ENCODE peak calls at places on chromosomes 7 and 10, in eight cellular contexts. One of them, this sample, is unnamed. For H3K4me1, the result is how much of the 10 kb centered on the place peaks cover.

GRCh38 chr7:74365320-74366022 is 76.3 kb downstream of the CLIP2 start:
- DNase-seq in iPS DF 6.9: peak
- DNase-seq in left ventricle myocardium inferior: peak
- DNase-seq in colonic mucosa: peak
- DNase-seq in uterus: peak
- DNase-seq in transverse colon: peak
- DNase-seq in HCT116: peak
- DNase-seq in foreskin keratinocyte: no peak
- DNase-seq in this sample: no peak

GRCh38 chr7:87312215-87312865 is 33.1 kb upstream of the CROT start:
- DNase-seq in iPS DF 6.9: peak
- DNase-seq in left ventricle myocardium inferior: no peak
- DNase-seq in colonic mucosa: peak
- DNase-seq in uterus: peak
- DNase-seq in transverse colon: peak
- DNase-seq in HCT116: peak
- DNase-seq in foreskin keratinocyte: no peak
- DNase-seq in this sample: no peak

GRCh38 chr7:27795977-27796376 is 56.0 kb downstream of the TAX1BP1 start:
- DNase-seq in iPS DF 6.9: no peak
- DNase-seq in left ventricle myocardium inferior: no peak
- DNase-seq in colonic mucosa: no peak
- DNase-seq in uterus: no peak
- DNase-seq in transverse colon: no peak
- DNase-seq in HCT116: no peak
- DNase-seq in foreskin keratinocyte: no peak
- DNase-seq in this sample: no peak

GRCh38 chr10:75477681-75478080 is 46.3 kb downstream of the LRMDA start:
- DNase-seq in iPS DF 6.9: no peak
- DNase-seq in left ventricle myocardium inferior: no peak
- DNase-seq in colonic mucosa: no peak
- DNase-seq in uterus: no peak
- DNase-seq in transverse colon: no peak
- DNase-seq in HCT116: no peak
- DNase-seq in foreskin keratinocyte: no peak
- DNase-seq in this sample: no peak

GRCh38 chr7:43647772-43648643 is 65.1 kb downstream of the STK17A start:
- DNase-seq in iPS DF 6.9: no peak
- DNase-seq in left ventricle myocardium inferior: peak
- DNase-seq in colonic mucosa: peak
- DNase-seq in uterus: peak
- DNase-seq in transverse colon: peak
- DNase-seq in HCT116: peak
- DNase-seq in foreskin keratinocyte: peak
- DNase-seq in this sample: peak

GRCh38 chr10:21976739-21977138 is 26.8 kb downstream of the DNAJC1 start:
- DNase-seq in iPS DF 6.9: no peak
- DNase-seq in left ventricle myocardium inferior: no peak
- DNase-seq in colonic mucosa: no peak
- DNase-seq in uterus: no peak
- DNase-seq in transverse colon: no peak
- DNase-seq in HCT116: no peak
- DNase-seq in foreskin keratinocyte: no peak
- DNase-seq in this sample: no peak

GRCh38 chr7:137091396-137091795 is 222.9 kb downstream of the CHRM2 start:
- DNase-seq in iPS DF 6.9: peak
- DNase-seq in left ventricle myocardium inferior: no peak
- DNase-seq in colonic mucosa: no peak
- DNase-seq in uterus: no peak
- DNase-seq in transverse colon: no peak
- DNase-seq in HCT116: no peak
- DNase-seq in foreskin keratinocyte: no peak
- DNase-seq in this sample: no peak

GRCh38 chr7:92872701-92873100 is 36.3 kb upstream of the CDK6 start:
- DNase-seq in iPS DF 6.9: no peak
- DNase-seq in left ventricle myocardium inferior: no peak
- DNase-seq in colonic mucosa: no peak
- DNase-seq in uterus: no peak
- DNase-seq in transverse colon: no peak
- DNase-seq in HCT116: no peak
- DNase-seq in foreskin keratinocyte: no peak
- DNase-seq in this sample: no peak

GRCh38 chr7:18708204-18708603 is 212.7 kb downstream of the HDAC9 start:
- DNase-seq in iPS DF 6.9: no peak
- DNase-seq in left ventricle myocardium inferior: no peak
- DNase-seq in colonic mucosa: no peak
- DNase-seq in uterus: no peak
- DNase-seq in transverse colon: no peak
- DNase-seq in HCT116: no peak
- DNase-seq in foreskin keratinocyte: no peak
- DNase-seq in this sample: no peak

GRCh38 chr7:159108491-159108890 is 36.2 kb downstream of the VIPR2 start:
- DNase-seq in iPS DF 6.9: no peak
- DNase-seq in left ventricle myocardium inferior: no peak
- DNase-seq in colonic mucosa: no peak
- DNase-seq in uterus: no peak
- DNase-seq in transverse colon: no peak
- DNase-seq in HCT116: no peak
- DNase-seq in foreskin keratinocyte: no peak
- DNase-seq in this sample: peak

GRCh38 chr10:43049081-43049551 is 27.8 kb upstream of the RET start:
- DNase-seq in iPS DF 6.9: no peak
- DNase-seq in left ventricle myocardium inferior: peak
- DNase-seq in colonic mucosa: no peak
- DNase-seq in uterus: no peak
- DNase-seq in transverse colon: peak
- DNase-seq in HCT116: no peak
- DNase-seq in foreskin keratinocyte: no peak
- DNase-seq in this sample: peak

GRCh38 chr10:5545778-5546710 is 21.3 kb downstream of the CALML3 start:
- DNase-seq in iPS DF 6.9: no peak
- DNase-seq in left ventricle myocardium inferior: peak
- DNase-seq in colonic mucosa: peak
- DNase-seq in uterus: peak
- DNase-seq in transverse colon: peak
- DNase-seq in HCT116: no peak
- DNase-seq in foreskin keratinocyte: no peak
- DNase-seq in this sample: peak

GRCh38 chr7:91212592-91212991 is 51.6 kb upstream of the FZD1 start:
- DNase-seq in iPS DF 6.9: no peak
- DNase-seq in left ventricle myocardium inferior: no peak
- DNase-seq in colonic mucosa: no peak
- DNase-seq in uterus: no peak
- DNase-seq in transverse colon: no peak
- DNase-seq in HCT116: no peak
- DNase-seq in foreskin keratinocyte: no peak
- DNase-seq in this sample: no peak

GRCh38 chr10:27542812-27543211 is 38.7 kb downstream of the RAB18 start:
- DNase-seq in iPS DF 6.9: no peak
- DNase-seq in left ventricle myocardium inferior: no peak
- DNase-seq in colonic mucosa: no peak
- DNase-seq in uterus: no peak
- DNase-seq in transverse colon: no peak
- DNase-seq in HCT116: no peak
- DNase-seq in foreskin keratinocyte: no peak
- DNase-seq in this sample: no peak

GRCh38 chr10:27537812-27538211 is 33.7 kb downstream of the RAB18 start:
- DNase-seq in iPS DF 6.9: no peak
- DNase-seq in left ventricle myocardium inferior: no peak
- DNase-seq in colonic mucosa: no peak
- DNase-seq in uterus: no peak
- DNase-seq in transverse colon: no peak
- DNase-seq in HCT116: no peak
- DNase-seq in foreskin keratinocyte: no peak
- DNase-seq in this sample: no peak

GRCh38 chr10:27541728-27542285 is 37.7 kb downstream of the RAB18 start:
- DNase-seq in iPS DF 6.9: no peak
- DNase-seq in left ventricle myocardium inferior: no peak
- DNase-seq in colonic mucosa: no peak
- DNase-seq in uterus: no peak
- DNase-seq in transverse colon: no peak
- DNase-seq in HCT116: no peak
- DNase-seq in foreskin keratinocyte: no peak
- DNase-seq in this sample: no peak

GRCh38 chr10:27540672-27541071 is 36.6 kb downstream of the RAB18 start:
- DNase-seq in iPS DF 6.9: no peak
- DNase-seq in left ventricle myocardium inferior: no peak
- DNase-seq in colonic mucosa: no peak
- DNase-seq in uterus: no peak
- DNase-seq in transverse colon: no peak
- DNase-seq in HCT116: no peak
- DNase-seq in foreskin keratinocyte: no peak
- DNase-seq in this sample: no peak

DNA sequence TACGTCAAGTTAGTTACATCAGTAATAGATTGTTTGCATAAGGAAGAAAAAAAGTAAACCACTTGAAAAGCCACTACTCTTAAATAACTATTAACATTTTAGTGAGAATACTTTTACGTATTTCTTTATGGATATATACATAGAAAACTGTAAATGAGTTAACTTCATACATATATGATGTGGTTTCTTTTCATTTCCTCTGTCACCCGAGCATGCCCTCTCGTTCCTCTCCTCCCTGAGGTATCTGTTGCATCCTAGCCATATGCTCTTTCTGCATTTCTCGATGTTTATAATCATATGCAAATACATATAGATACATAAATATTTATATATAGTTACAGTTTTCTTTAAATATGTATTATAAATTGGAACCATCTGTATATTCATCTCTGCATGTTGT is 38.2 kb downstream of the RAB18 start:
- DNase-seq in iPS DF 6.9: no peak
- DNase-seq in left ventricle myocardium inferior: no peak
- DNase-seq in colonic mucosa: no peak
- DNase-seq in uterus: no peak
- DNase-seq in transverse colon: no peak
- DNase-seq in HCT116: no peak
- DNase-seq in foreskin keratinocyte: no peak
- DNase-seq in this sample: no peak
- H3K4me1 ChIP-seq in iPS DF 6.9: under half
- H3K4me1 ChIP-seq in left ventricle myocardium inferior: under half
- H3K4me1 ChIP-seq in colonic mucosa: under half
- H3K4me1 ChIP-seq in uterus: under half
- H3K4me1 ChIP-seq in transverse colon: under half
- H3K4me1 ChIP-seq in HCT116: under half
- H3K4me1 ChIP-seq in foreskin keratinocyte: under half
- H3K4me1 ChIP-seq in this sample: under half

GRCh38 chr7:45026013-45026412 is 26.0 kb downstream of the CCM2 start:
- DNase-seq in iPS DF 6.9: no peak
- DNase-seq in left ventricle myocardium inferior: no peak
- DNase-seq in colonic mucosa: no peak
- DNase-seq in uterus: no peak
- DNase-seq in transverse colon: no peak
- DNase-seq in HCT116: no peak
- DNase-seq in foreskin keratinocyte: no peak
- DNase-seq in this sample: no peak

GRCh38 chr7:45027774-45028114 is 27.7 kb downstream of the CCM2 start:
- DNase-seq in iPS DF 6.9: no peak
- DNase-seq in left ventricle myocardium inferior: no peak
- DNase-seq in colonic mucosa: no peak
- DNase-seq in uterus: no peak
- DNase-seq in transverse colon: no peak
- DNase-seq in HCT116: no peak
- DNase-seq in foreskin keratinocyte: no peak
- DNase-seq in this sample: no peak

GRCh38 chr7:45028920-45029344 is 28.9 kb downstream of the CCM2 start:
- DNase-seq in iPS DF 6.9: no peak
- DNase-seq in left ventricle myocardium inferior: no peak
- DNase-seq in colonic mucosa: no peak
- DNase-seq in uterus: no peak
- DNase-seq in transverse colon: no peak
- DNase-seq in HCT116: no peak
- DNase-seq in foreskin keratinocyte: no peak
- DNase-seq in this sample: no peak

GRCh38 chr7:45028138-45028919 is 28.3 kb downstream of the CCM2 start:
- DNase-seq in iPS DF 6.9: no peak
- DNase-seq in left ventricle myocardium inferior: no peak
- DNase-seq in colonic mucosa: no peak
- DNase-seq in uterus: no peak
- DNase-seq in transverse colon: no peak
- DNase-seq in HCT116: no peak
- DNase-seq in foreskin keratinocyte: no peak
- DNase-seq in this sample: no peak

DNA sequence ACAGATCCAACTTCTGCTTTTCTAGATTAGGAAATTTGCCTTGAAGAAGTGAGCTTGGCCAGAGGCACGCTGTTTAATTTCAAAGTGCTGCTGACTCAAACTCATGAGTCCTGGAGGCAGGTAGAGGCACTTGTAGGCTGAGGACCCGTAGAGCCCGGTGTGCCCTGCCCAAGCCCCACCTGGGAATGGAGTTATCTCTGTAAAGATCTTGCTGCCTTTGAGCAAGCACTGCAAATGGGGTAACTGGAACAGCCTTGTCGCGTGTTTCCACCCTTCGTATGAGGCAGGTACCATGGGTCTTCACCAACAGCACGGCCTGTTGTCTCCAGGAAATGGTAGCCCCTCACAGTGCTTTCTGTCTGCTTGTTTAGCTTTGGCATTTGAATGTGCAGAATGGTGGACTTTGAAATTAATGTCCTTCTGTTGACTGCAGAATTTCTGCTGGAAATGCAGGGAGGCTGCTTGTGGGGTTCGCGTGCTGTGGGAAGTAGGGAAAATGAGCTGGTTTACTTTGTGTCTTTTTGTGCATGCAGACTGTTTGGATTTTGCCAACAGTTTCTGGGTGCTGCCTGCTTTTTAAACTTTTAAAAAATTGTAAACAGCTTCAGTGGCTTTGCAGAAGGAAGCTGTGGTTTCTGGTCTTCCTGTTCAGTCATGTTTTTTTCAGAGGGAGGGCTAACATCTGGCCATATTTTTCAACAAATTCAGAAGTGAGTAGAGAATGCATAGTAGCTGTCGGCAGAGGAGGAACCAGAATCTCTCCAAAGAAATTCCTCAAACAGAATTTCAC is 27.2 kb downstream of the CCM2 start:
- DNase-seq in iPS DF 6.9: no peak
- DNase-seq in left ventricle myocardium inferior: no peak
- DNase-seq in colonic mucosa: no peak
- DNase-seq in uterus: no peak
- DNase-seq in transverse colon: no peak
- DNase-seq in HCT116: no peak
- DNase-seq in foreskin keratinocyte: peak
- DNase-seq in this sample: no peak
- H3K27ac ChIP-seq in iPS DF 6.9: no peak
- H3K27ac ChIP-seq in left ventricle myocardium inferior: peak
- H3K27ac ChIP-seq in colonic mucosa: peak
- H3K27ac ChIP-seq in uterus: no peak
- H3K27ac ChIP-seq in transverse colon: peak
- H3K27ac ChIP-seq in HCT116: no peak
- H3K27ac ChIP-seq in foreskin keratinocyte: no peak
- H3K27ac ChIP-seq in this sample: peak

GRCh38 chr10:530717-531116 is 158.8 kb downstream of the DIP2C start:
- DNase-seq in iPS DF 6.9: no peak
- DNase-seq in left ventricle myocardium inferior: no peak
- DNase-seq in colonic mucosa: no peak
- DNase-seq in uterus: peak
- DNase-seq in transverse colon: no peak
- DNase-seq in HCT116: no peak
- DNase-seq in foreskin keratinocyte: no peak
- DNase-seq in this sample: no peak
- H3K4me1 ChIP-seq in iPS DF 6.9: under half
- H3K4me1 ChIP-seq in left ventricle myocardium inferior: under half
- H3K4me1 ChIP-seq in colonic mucosa: under half
- H3K4me1 ChIP-seq in uterus: under half
- H3K4me1 ChIP-seq in transverse colon: under half
- H3K4me1 ChIP-seq in HCT116: under half
- H3K4me1 ChIP-seq in foreskin keratinocyte: under half
- H3K4me1 ChIP-seq in this sample: under half

GRCh38 chr7:47725031-47725780 is 143.3 kb upstream of the TNS3 start:
- DNase-seq in iPS DF 6.9: no peak
- DNase-seq in left ventricle myocardium inferior: no peak
- DNase-seq in colonic mucosa: no peak
- DNase-seq in uterus: no peak
- DNase-seq in transverse colon: no peak
- DNase-seq in HCT116: no peak
- DNase-seq in foreskin keratinocyte: no peak
- DNase-seq in this sample: no peak
- H3K27ac ChIP-seq in iPS DF 6.9: no peak
- H3K27ac ChIP-seq in left ventricle myocardium inferior: no peak
- H3K27ac ChIP-seq in colonic mucosa: no peak
- H3K27ac ChIP-seq in uterus: no peak
- H3K27ac ChIP-seq in transverse colon: no peak
- H3K27ac ChIP-seq in HCT116: no peak
- H3K27ac ChIP-seq in foreskin keratinocyte: no peak
- H3K27ac ChIP-seq in this sample: no peak

This sample was measured in lower lobe of right lung.